ENCODE peak calls at places on chromosomes 7 and 10, in seven cellular contexts. One of them, this sample, is unnamed.

GRCh38 chr10:52334595-52334994 is 20.5 kb downstream of the DKK1 start:
- DNase-seq in brain microvascular endothelial cell: no peak
- DNase-seq in ovary: no peak
- DNase-seq in heart right ventricle: no peak
- DNase-seq in mammary epithelial cell: peak
- DNase-seq in Peyer's patch: no peak
- DNase-seq in cardiac muscle cell: peak
- DNase-seq in this sample: no peak

GRCh38 chr10:124738441-124738840 is 5.7 kb downstream of the FAM53B start:
- DNase-seq in brain microvascular endothelial cell: no peak
- DNase-seq in ovary: no peak
- DNase-seq in heart right ventricle: no peak
- DNase-seq in mammary epithelial cell: no peak
- DNase-seq in Peyer's patch: no peak
- DNase-seq in cardiac muscle cell: no peak
- DNase-seq in this sample: peak

GRCh38 chr10:76303682-76304316 is 872.4 kb downstream of the LRMDA start:
- DNase-seq in brain microvascular endothelial cell: peak
- DNase-seq in ovary: peak
- DNase-seq in heart right ventricle: peak
- DNase-seq in mammary epithelial cell: peak
- DNase-seq in Peyer's patch: peak
- DNase-seq in cardiac muscle cell: peak
- DNase-seq in this sample: peak

GRCh38 chr7:81468516-81468915 is 301.3 kb downstream of the HGF start:
- DNase-seq in brain microvascular endothelial cell: no peak
- DNase-seq in ovary: no peak
- DNase-seq in heart right ventricle: no peak
- DNase-seq in mammary epithelial cell: no peak
- DNase-seq in Peyer's patch: no peak
- DNase-seq in cardiac muscle cell: no peak
- DNase-seq in this sample: no peak

GRCh38 chr10:67697646-67698245 is 1.8 kb upstream of the CTNNA3 start:
- DNase-seq in brain microvascular endothelial cell: peak
- DNase-seq in ovary: no peak
- DNase-seq in heart right ventricle: no peak
- DNase-seq in mammary epithelial cell: peak
- DNase-seq in Peyer's patch: peak
- DNase-seq in cardiac muscle cell: peak
- DNase-seq in this sample: no peak

GRCh38 chr10:6409982-6410694 is 169.9 kb downstream of the PRKCQ start:
- DNase-seq in brain microvascular endothelial cell: peak
- DNase-seq in ovary: peak
- DNase-seq in heart right ventricle: no peak
- DNase-seq in mammary epithelial cell: peak
- DNase-seq in Peyer's patch: peak
- DNase-seq in cardiac muscle cell: peak
- DNase-seq in this sample: no peak

GRCh38 chr7:137633133-137633532 is 213.6 kb downstream of the DGKI start:
- DNase-seq in brain microvascular endothelial cell: no peak
- DNase-seq in ovary: no peak
- DNase-seq in heart right ventricle: no peak
- DNase-seq in mammary epithelial cell: no peak
- DNase-seq in Peyer's patch: no peak
- DNase-seq in cardiac muscle cell: peak
- DNase-seq in this sample: no peak

GRCh38 chr7:2645274-2645868 is 13.6 kb downstream of the TTYH3 start:
- DNase-seq in brain microvascular endothelial cell: peak
- DNase-seq in ovary: no peak
- DNase-seq in heart right ventricle: no peak
- DNase-seq in mammary epithelial cell: no peak
- DNase-seq in Peyer's patch: peak
- DNase-seq in cardiac muscle cell: peak
- DNase-seq in this sample: no peak

GRCh38 chr10:86023931-86024554 is 342.6 kb downstream of the GRID1 start:
- DNase-seq in brain microvascular endothelial cell: no peak
- DNase-seq in ovary: no peak
- DNase-seq in heart right ventricle: no peak
- DNase-seq in mammary epithelial cell: no peak
- DNase-seq in Peyer's patch: no peak
- DNase-seq in cardiac muscle cell: no peak
- DNase-seq in this sample: no peak

GRCh38 chr10:30111340-30111980 is 52.1 kb upstream of the JCAD start:
- DNase-seq in brain microvascular endothelial cell: peak
- DNase-seq in ovary: no peak
- DNase-seq in heart right ventricle: no peak
- DNase-seq in mammary epithelial cell: no peak
- DNase-seq in Peyer's patch: no peak
- DNase-seq in cardiac muscle cell: peak
- DNase-seq in this sample: no peak

GRCh38 chr10:128083191-128083895 is 42.9 kb downstream of the MKI67 start:
- DNase-seq in brain microvascular endothelial cell: no peak
- DNase-seq in ovary: no peak
- DNase-seq in heart right ventricle: no peak
- DNase-seq in mammary epithelial cell: no peak
- DNase-seq in Peyer's patch: peak
- DNase-seq in cardiac muscle cell: no peak
- DNase-seq in this sample: no peak

GRCh38 chr7:12092499-12093130 is 118.5 kb upstream of the TMEM106B start:
- DNase-seq in brain microvascular endothelial cell: no peak
- DNase-seq in ovary: no peak
- DNase-seq in heart right ventricle: no peak
- DNase-seq in mammary epithelial cell: no peak
- DNase-seq in Peyer's patch: no peak
- DNase-seq in cardiac muscle cell: peak
- DNase-seq in this sample: no peak

GRCh38 chr10:130750441-130750840 is 561.1 kb downstream of the TCERG1L start:
- DNase-seq in brain microvascular endothelial cell: no peak
- DNase-seq in ovary: no peak
- DNase-seq in heart right ventricle: no peak
- DNase-seq in mammary epithelial cell: no peak
- DNase-seq in Peyer's patch: peak
- DNase-seq in cardiac muscle cell: no peak
- DNase-seq in this sample: no peak

GRCh38 chr7:111835066-111835465 is 272.8 kb upstream of the IMMP2L start:
- DNase-seq in brain microvascular endothelial cell: peak
- DNase-seq in ovary: no peak
- DNase-seq in heart right ventricle: no peak
- DNase-seq in mammary epithelial cell: peak
- DNase-seq in Peyer's patch: no peak
- DNase-seq in cardiac muscle cell: peak
- DNase-seq in this sample: no peak

GRCh38 chr10:28492093-28492492 is 40.8 kb upstream of the WAC start:
- DNase-seq in brain microvascular endothelial cell: no peak
- DNase-seq in ovary: no peak
- DNase-seq in heart right ventricle: no peak
- DNase-seq in mammary epithelial cell: no peak
- DNase-seq in Peyer's patch: no peak
- DNase-seq in cardiac muscle cell: no peak
- DNase-seq in this sample: no peak

GRCh38 chr10:28489201-28489600 is 43.7 kb upstream of the WAC start:
- DNase-seq in brain microvascular endothelial cell: no peak
- DNase-seq in ovary: no peak
- DNase-seq in heart right ventricle: no peak
- DNase-seq in mammary epithelial cell: no peak
- DNase-seq in Peyer's patch: no peak
- DNase-seq in cardiac muscle cell: no peak
- DNase-seq in this sample: no peak

GRCh38 chr10:28495084-28495483 is 37.8 kb upstream of the WAC start:
- DNase-seq in brain microvascular endothelial cell: no peak
- DNase-seq in ovary: no peak
- DNase-seq in heart right ventricle: no peak
- DNase-seq in mammary epithelial cell: no peak
- DNase-seq in Peyer's patch: no peak
- DNase-seq in cardiac muscle cell: no peak
- DNase-seq in this sample: no peak

GRCh38 chr10:28494420-28494819 is 38.5 kb upstream of the WAC start:
- DNase-seq in brain microvascular endothelial cell: no peak
- DNase-seq in ovary: no peak
- DNase-seq in heart right ventricle: no peak
- DNase-seq in mammary epithelial cell: no peak
- DNase-seq in Peyer's patch: no peak
- DNase-seq in cardiac muscle cell: no peak
- DNase-seq in this sample: no peak

GRCh38 chr10:28492556-28492955 is 40.4 kb upstream of the WAC start:
- DNase-seq in brain microvascular endothelial cell: no peak
- DNase-seq in ovary: no peak
- DNase-seq in heart right ventricle: no peak
- DNase-seq in mammary epithelial cell: no peak
- DNase-seq in Peyer's patch: no peak
- DNase-seq in cardiac muscle cell: no peak
- DNase-seq in this sample: no peak
- H3K27ac ChIP-seq in brain microvascular endothelial cell: no peak
- H3K27ac ChIP-seq in ovary: no peak
- H3K27ac ChIP-seq in heart right ventricle: no peak
- H3K27ac ChIP-seq in mammary epithelial cell: no peak
- H3K27ac ChIP-seq in Peyer's patch: no peak
- H3K27ac ChIP-seq in cardiac muscle cell: no peak
- H3K27ac ChIP-seq in this sample: no peak

DNA sequence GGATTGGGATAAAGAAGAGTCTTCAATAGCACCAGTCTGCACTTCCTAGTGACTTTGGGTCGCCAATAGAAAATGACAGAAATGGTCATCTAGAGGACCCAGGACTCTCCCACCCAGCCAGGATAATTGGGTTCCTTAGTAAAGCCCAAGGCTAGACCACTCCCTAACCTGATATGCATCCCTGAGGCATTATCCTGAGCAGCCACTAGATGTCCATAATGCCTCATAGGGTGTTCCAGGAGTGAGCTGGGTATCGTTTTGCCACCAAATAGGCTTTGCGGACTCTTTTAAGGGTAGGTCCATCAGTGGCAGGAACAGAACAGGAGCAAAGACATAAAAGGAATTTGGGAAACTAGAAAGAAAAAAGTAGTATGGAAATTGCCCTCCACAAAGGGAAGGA is 4.5 kb upstream of the LRRC4 start:
- DNase-seq in brain microvascular endothelial cell: no peak
- DNase-seq in ovary: no peak
- DNase-seq in heart right ventricle: no peak
- DNase-seq in mammary epithelial cell: no peak
- DNase-seq in Peyer's patch: no peak
- DNase-seq in cardiac muscle cell: peak
- DNase-seq in this sample: no peak
- TF ChIP-seq CTCF in brain microvascular endothelial cell: peak
- TF ChIP-seq CTCF in ovary: no peak
- TF ChIP-seq CTCF in heart right ventricle: no peak
- TF ChIP-seq CTCF in mammary epithelial cell: peak
- TF ChIP-seq CTCF in Peyer's patch: peak
- TF ChIP-seq CTCF in cardiac muscle cell: peak
- TF ChIP-seq CTCF in this sample: no peak

DNA sequence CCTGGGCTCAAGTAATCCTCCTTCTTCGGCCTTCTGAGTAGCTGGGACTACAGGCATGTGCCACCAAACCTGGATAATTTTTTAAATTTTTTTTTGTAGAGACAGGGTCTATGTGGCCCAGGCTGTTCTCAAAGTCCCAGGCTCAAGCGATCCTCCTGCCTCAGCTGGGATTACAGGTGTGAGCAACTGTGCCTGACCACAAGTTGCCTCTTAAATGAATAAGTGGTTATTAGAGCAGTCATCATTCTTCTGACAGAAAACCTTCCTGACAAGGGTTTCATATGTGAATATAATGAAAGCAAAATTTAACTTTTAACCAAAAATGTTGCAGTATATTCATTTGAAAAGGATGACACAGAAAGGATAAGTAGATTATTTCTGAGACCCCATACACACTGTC is 532.5 kb downstream of the GRM8 start:
- DNase-seq in brain microvascular endothelial cell: no peak
- DNase-seq in ovary: no peak
- DNase-seq in heart right ventricle: no peak
- DNase-seq in mammary epithelial cell: no peak
- DNase-seq in Peyer's patch: no peak
- DNase-seq in cardiac muscle cell: no peak
- DNase-seq in this sample: no peak
- H3K27ac ChIP-seq in brain microvascular endothelial cell: no peak
- H3K27ac ChIP-seq in ovary: no peak
- H3K27ac ChIP-seq in heart right ventricle: no peak
- H3K27ac ChIP-seq in mammary epithelial cell: no peak
- H3K27ac ChIP-seq in Peyer's patch: no peak
- H3K27ac ChIP-seq in cardiac muscle cell: no peak
- H3K27ac ChIP-seq in this sample: no peak

GRCh38 chr10:132792796-132793195 is 6.8 kb upstream of the NKX6-2 start:
- DNase-seq in brain microvascular endothelial cell: no peak
- DNase-seq in ovary: no peak
- DNase-seq in heart right ventricle: no peak
- DNase-seq in mammary epithelial cell: no peak
- DNase-seq in Peyer's patch: no peak
- DNase-seq in cardiac muscle cell: no peak
- DNase-seq in this sample: no peak

GRCh38 chr10:132796846-132797245 is 10.9 kb upstream of the NKX6-2 start:
- DNase-seq in brain microvascular endothelial cell: no peak
- DNase-seq in ovary: no peak
- DNase-seq in heart right ventricle: no peak
- DNase-seq in mammary epithelial cell: no peak
- DNase-seq in Peyer's patch: no peak
- DNase-seq in cardiac muscle cell: no peak
- DNase-seq in this sample: no peak

GRCh38 chr10:132793213-132793612 is 7.3 kb upstream of the NKX6-2 start:
- DNase-seq in brain microvascular endothelial cell: no peak
- DNase-seq in ovary: no peak
- DNase-seq in heart right ventricle: no peak
- DNase-seq in mammary epithelial cell: no peak
- DNase-seq in Peyer's patch: no peak
- DNase-seq in cardiac muscle cell: no peak
- DNase-seq in this sample: no peak

GRCh38 chr10:132790934-132791829 is 5.2 kb upstream of the NKX6-2 start:
- DNase-seq in brain microvascular endothelial cell: no peak
- DNase-seq in ovary: no peak
- DNase-seq in heart right ventricle: no peak
- DNase-seq in mammary epithelial cell: no peak
- DNase-seq in Peyer's patch: no peak
- DNase-seq in cardiac muscle cell: no peak
- DNase-seq in this sample: no peak

DNA sequence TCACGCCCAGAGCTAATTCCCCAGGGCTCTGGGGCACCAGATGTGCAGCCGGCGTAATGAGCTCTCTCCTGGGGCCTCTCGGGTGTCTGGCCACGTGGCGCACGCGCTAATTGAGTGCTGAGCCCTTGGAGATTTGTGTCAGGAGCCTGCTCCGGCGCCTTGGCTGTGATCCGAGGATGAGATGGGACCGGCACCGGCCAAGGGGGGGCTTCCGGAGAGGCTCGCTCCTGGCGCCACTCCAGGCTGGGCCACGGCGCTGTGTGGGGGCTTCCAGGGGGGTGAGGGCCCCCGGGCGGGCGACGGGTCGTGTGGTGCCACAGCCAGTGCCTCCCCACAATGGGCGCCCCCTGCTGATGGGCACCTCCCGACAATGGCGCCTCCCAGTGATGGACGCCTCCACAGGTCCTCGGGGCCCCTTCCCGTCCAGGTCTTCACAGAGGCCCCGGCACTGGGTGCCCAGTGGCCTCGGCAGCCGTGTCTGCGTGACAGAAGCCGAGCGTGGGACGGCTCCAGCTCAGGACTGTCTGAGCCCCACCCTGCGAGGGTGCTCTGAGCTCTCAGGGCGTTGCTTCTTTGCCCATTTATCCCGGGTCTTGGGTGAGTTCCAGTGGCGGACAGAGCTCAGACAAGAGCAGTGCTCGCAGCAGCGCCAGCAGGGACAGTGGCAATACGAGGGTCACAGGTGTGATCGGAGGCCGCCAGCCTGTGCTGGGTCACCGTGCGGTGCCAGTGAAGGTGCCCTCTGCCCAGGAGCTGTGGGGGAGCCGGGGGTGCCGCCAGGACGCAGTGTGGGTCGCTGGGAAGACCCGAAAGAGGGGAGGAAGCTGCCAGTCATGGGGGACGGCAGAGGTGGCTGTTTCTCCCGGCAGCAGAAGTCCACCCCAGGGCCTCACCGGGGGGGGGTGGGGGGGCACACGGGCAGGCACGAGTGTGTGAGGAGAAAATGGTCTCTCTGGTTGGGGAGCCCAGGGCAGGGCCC is 8.2 kb upstream of the NKX6-2 start:
- DNase-seq in brain microvascular endothelial cell: no peak
- DNase-seq in ovary: no peak
- DNase-seq in heart right ventricle: no peak
- DNase-seq in mammary epithelial cell: no peak
- DNase-seq in Peyer's patch: no peak
- DNase-seq in cardiac muscle cell: no peak
- DNase-seq in this sample: no peak
- TF ChIP-seq CTCF in brain microvascular endothelial cell: no peak
- TF ChIP-seq CTCF in ovary: no peak
- TF ChIP-seq CTCF in heart right ventricle: no peak
- TF ChIP-seq CTCF in mammary epithelial cell: no peak
- TF ChIP-seq CTCF in Peyer's patch: no peak
- TF ChIP-seq CTCF in cardiac muscle cell: no peak
- TF ChIP-seq CTCF in this sample: no peak